ENCODE peak calls at places on chromosomes 12 and 14, in six cellular contexts. A, C, N, S, X and G are unnamed samples.

GRCh38 chr14:73740921-73741326 is 26.7 kb upstream of the PNMA1 start:
- DNase-seq in S (no peak), N (peak), X (peak), A (no peak), C (no peak), G (no peak)

GRCh38 chr12:8609061-8609570 is 3.5 kb downstream of the AICDA start:
- DNase-seq in C (peak), S (peak), N (peak), A (no peak), X (peak), G (no peak)

GRCh38 chr12:2688381-2688881 is 106.3 kb upstream of the FKBP4 start:
- DNase-seq in C (no peak), S (no peak), N (no peak), A (no peak), X (no peak), G (no peak)

GRCh38 chr12:101892794-101893193 is 15.4 kb downstream of the DRAM1 start:
- DNase-seq in X (no peak), N (no peak), S (no peak), C (no peak), A (no peak), G (no peak)

GRCh38 chr12:75613981-75614380 is 102.6 kb upstream of the KRR1 start:
- DNase-seq in S (no peak), X (peak), A (no peak), C (no peak), N (no peak), G (no peak)

GRCh38 chr14:106586098-106586704 is 1059.8 kb downstream of the TMEM121 start:
- DNase-seq in X (no peak), N (no peak), A (no peak), S (no peak), C (no peak), G (no peak)

GRCh38 chr12:2547273-2548044 is 247.3 kb upstream of the FKBP4 start:
- DNase-seq in S (no peak), A (no peak), N (no peak), X (no peak), C (no peak), G (no peak)

GRCh38 chr14:90574640-90575131 is 177.9 kb downstream of the CALM1 start:
- DNase-seq in A (peak), N (no peak), C (no peak), X (no peak), S (no peak), G (no peak)

GRCh38 chr12:68297929-68298328 is 34.2 kb downstream of the MDM1 start:
- DNase-seq in C (no peak), N (no peak), X (no peak), S (no peak), A (no peak), G (no peak)

GRCh38 chr12:52119398-52120254 is 40.1 kb downstream of the SMIM41 start:
- DNase-seq in X (peak), C (no peak), A (no peak), S (no peak), N (peak), G (no peak)

GRCh38 chr14:20820063-20820904 is 17.6 kb upstream of the RNASE1 start:
- DNase-seq in S (no peak), N (peak), X (no peak), C (no peak), A (no peak), G (no peak)

GRCh38 chr12:52280796-52281560 is 6.5 kb downstream of the KRT86 start:
- DNase-seq in N (no peak), X (peak), S (peak), A (peak), C (peak), G (peak)

GRCh38 chr12:51359851-51360250 is 13.4 kb upstream of the CELA1 start:
- DNase-seq in N (no peak), A (no peak), S (no peak), C (no peak), X (peak), G (no peak)

GRCh38 chr14:65723348-65723747 is 310.8 kb downstream of the FUT8 start:
- DNase-seq in A (no peak), S (no peak), X (no peak), C (no peak), N (no peak), G (no peak)

GRCh38 chr12:55906056-55906455 is 21.6 kb downstream of the PYM1 start:
- DNase-seq in X (peak), C (no peak), A (no peak), N (no peak), S (no peak), G (no peak)

GRCh38 chr12:43306066-43306465 is 245.9 kb downstream of the ADAMTS20 start:
- DNase-seq in A (no peak), C (peak), X (peak), S (peak), N (no peak), G (peak)

GRCh38 chr14:58414845-58415244 is 12.5 kb downstream of the TIMM9 start:
- DNase-seq in C (no peak), X (no peak), A (peak), S (no peak), N (peak), G (no peak)

GRCh38 chr12:49092816-49093406 is 1.7 kb downstream of the DHH start:
- DNase-seq in N (no peak), S (no peak), C (no peak), A (no peak), X (no peak), G (no peak)
- H3K4me3 ChIP-seq in N (no peak), S (no peak), C (no peak), A (no peak), X (no peak), G (no peak)

GRCh38 chr12:13982010-13982409 is 608 bp upstream of the GRIN2B start:
- DNase-seq in A (no peak), C (no peak), S (no peak), N (peak), X (peak), G (no peak)
- H3K4me3 ChIP-seq in A (no peak), C (no peak), S (no peak), N (no peak), X (no peak), G (no peak)

DNA sequence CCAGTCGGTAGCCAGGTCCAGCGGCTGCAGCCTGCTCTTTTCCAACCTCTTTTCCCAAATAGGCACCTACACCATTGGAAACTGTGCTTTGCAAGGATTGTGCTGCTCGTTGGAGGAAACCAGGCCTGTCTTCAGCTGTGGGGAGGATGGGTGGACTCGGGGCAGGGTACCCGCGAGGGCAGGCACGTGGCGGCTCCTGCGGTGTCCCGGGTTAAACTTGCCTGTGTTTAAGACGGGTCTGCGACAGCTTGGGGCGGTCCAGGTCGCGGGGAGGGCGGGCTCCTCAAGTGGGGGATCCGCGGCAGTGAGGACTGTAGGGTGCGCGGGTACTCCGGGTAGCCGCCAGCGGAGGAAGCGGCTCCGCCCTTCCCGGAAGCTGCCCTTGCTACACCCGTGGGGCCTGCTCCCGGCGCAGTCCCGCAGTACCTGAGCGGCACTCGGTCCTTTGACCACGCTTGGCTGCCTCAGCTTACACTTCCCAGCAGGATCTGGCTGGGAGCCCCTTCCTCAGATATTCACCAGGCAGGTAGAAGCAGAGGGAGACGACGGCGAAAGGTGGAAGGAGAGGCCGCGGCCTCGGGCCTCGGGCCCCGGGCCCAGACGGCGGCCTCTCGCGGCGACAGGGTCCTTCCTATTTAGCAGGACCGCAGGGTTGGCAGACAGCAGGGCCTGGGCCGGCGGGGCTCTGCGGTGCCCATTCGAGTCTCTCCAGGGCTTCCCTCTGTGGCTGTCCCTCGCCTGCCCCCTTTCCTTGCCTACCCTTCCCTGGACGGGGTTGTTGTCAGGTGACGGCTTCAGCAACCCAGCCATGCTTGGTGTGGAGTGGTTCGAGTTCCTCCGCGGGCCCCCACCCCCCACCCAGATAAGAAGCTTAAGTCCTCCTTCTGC is 2.9 kb downstream of the TTC6 start:
- DNase-seq in C (no peak), X (no peak), N (no peak), A (no peak), S (no peak), G (no peak)
- H3K4me3 ChIP-seq in C (no peak), X (peak), N (no peak), A (no peak), S (no peak), G (no peak)

GRCh38 chr14:24734917-24735500 is 101.0 kb upstream of the GZMB start:
- DNase-seq in N (peak), C (peak), X (peak), A (peak), S (no peak), G (peak)

GRCh38 chr14:24741871-24742270 is 107.9 kb upstream of the GZMB start:
- DNase-seq in C (no peak), N (no peak), X (peak), S (no peak), A (no peak), G (peak)

DNA sequence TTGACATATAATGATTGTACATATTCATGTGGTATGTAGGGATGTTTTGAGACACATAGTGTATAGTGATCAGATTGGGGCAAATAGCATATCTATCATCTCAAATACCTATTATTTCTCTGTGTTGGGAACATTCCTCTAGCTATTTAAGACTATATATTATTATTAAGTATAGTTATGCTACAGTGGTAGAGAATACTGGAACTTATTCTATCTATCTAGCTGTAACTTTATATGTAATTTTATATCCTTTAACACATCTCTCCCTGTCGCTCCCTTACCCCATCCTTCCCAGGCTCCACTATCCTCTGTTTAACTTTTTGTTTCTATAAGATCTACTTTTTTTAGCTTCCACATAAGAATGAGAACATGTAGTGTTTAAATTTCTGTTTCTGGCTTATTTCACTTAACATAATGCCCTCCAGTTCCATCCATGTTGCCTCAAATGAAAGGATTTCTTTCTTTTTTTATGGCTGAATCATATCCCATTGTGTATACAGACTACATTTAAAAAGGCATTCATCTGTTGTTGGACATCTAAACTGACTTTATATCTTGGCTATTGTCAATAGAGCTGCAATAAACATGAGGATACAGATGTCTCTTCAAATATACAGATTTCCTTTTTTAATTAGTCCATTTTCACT is 102.1 kb upstream of the GZMB start:
- DNase-seq in X (no peak), S (no peak), A (no peak), N (no peak), C (no peak), G (no peak)
- H3K4me3 ChIP-seq in X (no peak), S (no peak), A (no peak), N (no peak), C (no peak), G (no peak)

DNA sequence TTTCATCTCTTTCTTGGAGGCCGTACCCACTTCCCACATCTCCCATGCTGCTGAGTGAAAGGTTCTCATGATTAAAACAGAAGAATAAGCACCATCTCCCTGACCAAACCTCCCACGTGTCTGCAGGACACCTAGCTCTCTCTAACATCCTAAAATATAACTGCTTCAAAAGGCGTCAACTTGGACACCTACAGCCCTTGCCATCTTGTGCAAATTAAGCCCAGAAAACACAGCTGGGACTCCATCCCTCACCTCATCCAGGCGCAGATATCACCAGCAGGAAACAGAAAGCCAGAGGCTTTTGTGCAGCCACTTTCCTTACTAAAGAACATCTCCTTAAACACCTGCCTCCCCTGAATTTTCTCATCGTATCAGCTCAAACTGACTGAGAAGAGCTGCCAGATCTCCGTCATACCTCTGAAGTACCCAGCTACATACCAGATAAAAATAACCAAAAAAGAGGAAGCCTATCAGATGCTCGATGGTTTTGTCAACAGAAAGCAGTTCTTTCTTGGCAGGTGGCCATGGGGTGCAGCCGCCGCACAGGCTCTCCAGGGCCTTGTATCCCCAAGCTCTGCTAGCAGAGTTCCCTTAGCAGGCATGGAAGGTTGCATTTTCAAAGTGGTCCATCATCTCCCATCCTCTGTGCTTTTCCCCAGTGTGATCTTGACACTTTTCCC is 28.8 kb downstream of the MAP3K9 start:
- DNase-seq in C (no peak), N (no peak), X (no peak), A (peak), S (no peak), G (no peak)
- H3K4me3 ChIP-seq in C (no peak), N (no peak), X (no peak), A (no peak), S (no peak), G (no peak)

GRCh38 chr12:69466867-69467266 is 3.3 kb upstream of the FRS2 start:
- DNase-seq in A (no peak), X (no peak), C (no peak), N (no peak), S (no peak), G (no peak)

GRCh38 chr12:69464433-69464832 is 5.8 kb upstream of the FRS2 start:
- DNase-seq in X (peak), A (no peak), S (no peak), C (no peak), N (no peak), G (no peak)

GRCh38 chr12:69469854-69470188 is 367 bp upstream of the FRS2 start:
- DNase-seq in S (no peak), A (no peak), C (no peak), N (no peak), X (no peak), G (no peak)

GRCh38 chr12:69468237-69469026 is 1.8 kb upstream of the FRS2 start:
- DNase-seq in X (peak), S (no peak), C (no peak), A (no peak), N (peak), G (no peak)

DNA sequence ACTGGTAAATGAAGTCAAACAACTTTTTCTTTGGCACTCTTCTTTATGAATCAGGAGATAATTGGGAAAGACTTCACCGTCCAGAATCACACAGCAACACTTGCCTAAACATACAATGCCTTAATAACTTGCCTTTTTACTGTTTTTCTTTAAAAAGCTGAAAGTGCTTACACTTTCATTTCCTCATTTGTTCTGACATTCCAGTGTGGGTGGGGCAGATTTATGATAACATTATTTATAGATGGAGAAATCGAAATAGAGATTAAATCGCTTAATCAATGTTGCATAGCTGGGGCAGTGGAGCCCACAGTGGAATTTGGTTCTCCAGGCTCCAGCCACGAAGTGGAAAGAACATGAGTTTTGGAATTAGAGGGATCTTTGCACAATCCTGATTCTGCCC is 2.8 kb upstream of the FRS2 start:
- DNase-seq in X (peak), N (no peak), C (no peak), S (no peak), A (no peak), G (no peak)
- H3K4me3 ChIP-seq in X (no peak), N (no peak), C (no peak), S (no peak), A (no peak), G (no peak)

GRCh38 chr14:92254786-92255185 is 68.2 kb upstream of the SLC24A4 start:
- DNase-seq in C (peak), S (no peak), X (peak), A (peak), N (peak), G (peak)
- H3K4me3 ChIP-seq in C (peak), S (no peak), X (no peak), A (peak), N (no peak), G (peak)

GRCh38 chr12:71438670-71439361 is 782 bp upstream of the LGR5 start:
- DNase-seq in A (no peak), X (peak), N (peak), S (no peak), C (no peak), G (no peak)
- H3K4me3 ChIP-seq in A (peak), X (peak), N (peak), S (peak), C (no peak), G (peak)

GRCh38 chr14:95389471-95390011 is 69.8 kb upstream of the CLMN start:
- DNase-seq in S (no peak), A (peak), X (peak), C (no peak), N (no peak), G (peak)
- H3K4me3 ChIP-seq in S (no peak), A (no peak), X (no peak), C (no peak), N (no peak), G (no peak)

GRCh38 chr12:57780284-57780897 is 2.2 kb upstream of the TSFM start:
- DNase-seq in X (no peak), S (no peak), C (no peak), A (no peak), N (no peak), G (no peak)

GRCh38 chr12:57782243-57782607 is 362 bp upstream of the TSFM start:
- DNase-seq in X (no peak), A (no peak), N (no peak), S (no peak), C (no peak), G (no peak)

GRCh38 chr12:57781241-57781640 is 1.3 kb upstream of the TSFM start:
- DNase-seq in A (no peak), S (no peak), C (no peak), N (no peak), X (no peak), G (no peak)

GRCh38 chr12:57782608-57783465 is at the start of gene TSFM:
- DNase-seq in N (peak), S (peak), C (peak), X (peak), A (peak), G (peak)

DNA sequence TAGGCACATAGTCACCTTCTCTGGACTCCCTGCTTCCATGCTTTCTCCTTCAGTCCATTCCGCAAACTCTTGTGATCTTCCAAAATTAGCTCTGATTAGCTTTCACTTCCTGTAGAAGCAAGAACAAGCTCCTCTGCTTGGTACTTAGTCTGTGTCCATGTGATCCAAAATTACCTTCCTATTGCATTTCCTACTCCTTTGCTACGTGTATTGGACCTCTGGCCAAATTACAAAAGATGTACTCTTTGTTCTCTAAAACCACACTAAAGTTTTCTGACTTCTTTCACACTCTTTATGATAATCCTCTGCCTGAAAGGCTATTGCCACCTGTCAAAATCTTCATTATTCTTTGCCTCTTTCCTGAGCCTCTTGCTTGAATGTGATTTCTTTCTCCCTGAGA is 786 bp upstream of the TSFM start:
- DNase-seq in X (no peak), A (no peak), N (no peak), S (no peak), C (no peak), G (no peak)
- H3K4me3 ChIP-seq in X (no peak), A (no peak), N (no peak), S (no peak), C (no peak), G (no peak)